ENCODE peak calls at places on chromosome 7, in nine cellular contexts. T, O, W, V, S, J, Z, G and M are unnamed samples.
A peak's percentile ranks its signal among the peaks of the same experiment; 100 is the strongest.

GRCh38 chr7:197413-198335 is 5.3 kb downstream of the FAM20C start:
- DNase-seq in T (no peak), G (peak; percentile 94), O (peak; percentile 19), J (peak; percentile 1), Z (no peak), V (no peak), S (no peak), W (no peak), M (no peak)

GRCh38 chr7:70630647-70631457 is 501.1 kb upstream of the GALNT17 start:
- DNase-seq in G (no peak), O (no peak), V (peak; percentile 45), J (peak; percentile 42), S (no peak), T (no peak), Z (no peak), W (no peak), M (no peak)

GRCh38 chr7:50660040-50660829 is 95.0 kb upstream of the DDC start:
- DNase-seq in V (no peak), S (no peak), O (no peak), Z (no peak), W (no peak), T (no peak), J (no peak), G (no peak), M (no peak)

GRCh38 chr7:33764752-33765451 is 140.4 kb upstream of the BMPER start:
- DNase-seq in S (no peak), O (peak; percentile 49), J (no peak), G (no peak), Z (no peak), W (no peak), V (peak; percentile 53), T (no peak), M (no peak)

GRCh38 chr7:103412151-103412550 is 33.9 kb downstream of the SLC26A5 start:
- DNase-seq in O (no peak), T (no peak), W (no peak), G (no peak), Z (no peak), V (no peak), S (no peak), J (no peak), M (no peak)

GRCh38 chr7:157875230-157876179 is 538.7 kb downstream of the DNAJB6 start:
- DNase-seq in O (peak; percentile 13), W (peak; percentile 44), G (no peak), T (no peak), Z (no peak), S (peak; percentile 88), J (no peak), V (peak; percentile 79), M (no peak)

GRCh38 chr7:32495298-32496051 is at the start of gene AVL9:
- DNase-seq in Z (peak; percentile 98), V (peak; percentile 98), O (peak; percentile 97), W (peak; percentile 98), G (peak; percentile 100), S (peak; percentile 98), T (peak; percentile 97), J (peak; percentile 99), M (peak; percentile 99)

GRCh38 chr7:1592299-1592842 is 22.5 kb upstream of the PSMG3 start:
- DNase-seq in T (no peak), V (no peak), Z (no peak), G (no peak), S (no peak), O (no peak), J (no peak), W (no peak), M (no peak)

GRCh38 chr7:79332091-79332490 is 121.4 kb downstream of the MAGI2 start:
- DNase-seq in O (no peak), T (no peak), Z (no peak), V (no peak), W (no peak), J (no peak), S (no peak), G (no peak), M (no peak)

GRCh38 chr7:159197066-159197975 is 52.7 kb upstream of the VIPR2 start:
- DNase-seq in W (no peak), J (no peak), T (no peak), S (no peak), Z (no peak), O (peak; percentile 18), G (no peak), V (peak; percentile 49), M (peak; percentile 43)

GRCh38 chr7:151251926-151252835 is 3.7 kb upstream of the SMARCD3 start:
- DNase-seq in T (peak; percentile 29), Z (no peak), O (no peak), V (peak; percentile 88), W (no peak), J (peak; percentile 83), S (peak; percentile 74), G (peak; percentile 48), M (peak; percentile 43)
- H3K27ac ChIP-seq in T (peak overlapping the region; percentile 87), Z (peak overlapping the region; percentile 94), O (peak overlapping the region; percentile 76), V (peak overlapping the region; percentile 99), W (no peak overlapping the region), J (peak overlapping the region; percentile 92), S (peak overlapping the region; percentile 91), G (peak overlapping the region; percentile 13), M (peak overlapping the region; percentile 59)

GRCh38 chr7:29275018-29275318 is 80.4 kb downstream of the CHN2 start:
- DNase-seq in Z (no peak), O (no peak), T (no peak), G (no peak), S (no peak), W (no peak), J (no peak), V (no peak), M (no peak)

GRCh38 chr7:29274156-29275017 is 79.8 kb downstream of the CHN2 start:
- DNase-seq in J (no peak), S (no peak), W (no peak), V (no peak), Z (no peak), G (no peak), O (peak; percentile 61), T (no peak), M (no peak)

GRCh38 chr7:29269941-29270340 is 75.4 kb downstream of the CHN2 start:
- DNase-seq in Z (no peak), W (no peak), G (no peak), T (no peak), S (no peak), J (no peak), V (no peak), O (peak; percentile 91), M (no peak)

GRCh38 chr7:29270979-29271658 is 76.5 kb downstream of the CHN2 start:
- DNase-seq in V (no peak), O (peak; percentile 51), W (no peak), T (no peak), G (no peak), S (no peak), J (no peak), Z (no peak), M (no peak)

GRCh38 chr7:29270579-29270978 is 76.0 kb downstream of the CHN2 start:
- DNase-seq in W (no peak), G (no peak), T (no peak), Z (no peak), O (peak; percentile 34), V (no peak), S (no peak), J (no peak), M (no peak)
- H3K27ac ChIP-seq in W (no peak overlapping the region), G (peak overlapping the region; percentile 74), T (no peak overlapping the region), Z (no peak overlapping the region), O (no peak overlapping the region), V (peak overlapping the region; percentile 61), S (no peak overlapping the region), J (no peak overlapping the region), M (no peak overlapping the region)

GRCh38 chr7:116229359-116229758 is 19.0 kb downstream of the TES start:
- DNase-seq in V (no peak), O (no peak), S (no peak), W (no peak), J (no peak), Z (no peak), G (no peak), T (no peak), M (no peak)

GRCh38 chr7:116232920-116233319 is 22.6 kb downstream of the TES start:
- DNase-seq in G (no peak), O (no peak), S (no peak), W (no peak), Z (no peak), J (no peak), V (no peak), T (no peak), M (no peak)

GRCh38 chr7:116230191-116231005 is 20.1 kb downstream of the TES start:
- DNase-seq in Z (no peak), T (no peak), V (no peak), G (no peak), W (no peak), O (no peak), S (no peak), J (no peak), M (no peak)

GRCh38 chr7:116232402-116232749 is 22.0 kb downstream of the TES start:
- DNase-seq in G (no peak), W (no peak), V (no peak), Z (no peak), J (no peak), T (no peak), S (no peak), O (no peak), M (no peak)

DNA sequence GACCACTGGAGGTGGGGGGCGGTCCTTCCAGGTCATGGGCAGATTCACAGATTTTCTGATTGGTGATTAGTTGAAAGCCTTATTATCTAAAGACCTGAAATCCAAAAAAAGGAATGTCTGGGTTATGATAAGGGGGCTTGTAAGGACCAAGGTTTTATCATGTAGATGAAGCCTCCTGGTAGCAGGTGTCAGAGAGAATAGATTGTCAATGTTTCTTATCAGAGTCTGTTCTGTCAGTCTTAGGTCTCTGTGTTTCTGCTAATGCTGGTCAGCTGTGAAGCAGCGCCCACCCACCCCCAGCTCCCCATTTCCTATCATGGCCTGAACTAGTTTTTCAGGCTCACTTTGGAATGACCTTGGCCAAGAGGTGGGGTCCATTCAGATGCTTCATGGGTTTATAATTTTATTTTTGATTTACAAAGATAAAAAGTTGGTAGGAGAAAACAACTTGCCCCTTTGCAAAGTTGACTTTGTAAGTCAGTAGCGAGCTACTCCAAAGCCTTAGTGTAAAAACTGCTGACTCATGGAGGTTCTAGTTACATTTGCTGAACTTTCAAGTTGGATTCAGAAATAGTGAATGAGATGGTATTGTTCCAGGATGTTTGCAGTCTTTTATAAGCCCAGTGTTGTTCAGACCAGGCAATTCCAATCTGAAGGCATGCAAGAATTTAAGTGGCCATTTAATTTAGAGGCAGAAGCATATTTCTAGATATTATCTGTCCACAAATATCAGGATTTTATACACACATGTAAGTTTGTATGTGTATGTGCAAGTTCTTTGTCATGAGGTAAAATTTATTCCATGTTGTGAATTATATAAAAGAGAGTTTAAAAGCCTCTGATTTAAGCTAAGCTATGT is 21.4 kb downstream of the TES start:
- DNase-seq in J (no peak), V (peak; percentile 52), T (no peak), Z (no peak), W (no peak), G (no peak), S (no peak), O (no peak), M (no peak)
- H3K27ac ChIP-seq in J (no peak overlapping the region), V (no peak overlapping the region), T (no peak overlapping the region), Z (peak overlapping the region; percentile 74), W (no peak overlapping the region), G (no peak overlapping the region), S (no peak overlapping the region), O (peak overlapping the region; percentile 16), M (no peak overlapping the region)

DNA sequence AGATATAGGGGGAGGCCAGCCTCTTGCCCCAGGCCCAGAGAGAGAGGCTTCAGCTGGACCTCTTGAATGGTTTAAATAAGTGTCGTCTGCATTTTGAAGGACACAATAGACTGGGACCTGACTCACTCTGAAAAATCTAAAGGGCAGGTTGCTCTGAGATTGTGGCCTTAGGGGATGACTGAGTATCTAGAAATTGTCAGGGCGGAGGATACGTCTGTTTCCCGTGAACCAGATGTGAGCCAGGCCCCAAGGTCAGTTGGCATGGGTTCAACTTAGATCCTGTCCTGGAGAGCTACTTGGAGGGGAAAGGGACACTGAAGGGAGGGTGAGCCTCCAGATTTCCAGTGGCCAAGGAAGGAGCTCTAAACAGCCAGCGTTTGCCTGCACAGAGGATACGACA is 110.2 kb downstream of the CHN2 start:
- DNase-seq in W (no peak), T (no peak), O (no peak), Z (no peak), G (no peak), S (no peak), J (no peak), V (no peak), M (no peak)
- H3K27ac ChIP-seq in W (no peak overlapping the region), T (no peak overlapping the region), O (no peak overlapping the region), Z (no peak overlapping the region), G (no peak overlapping the region), S (no peak overlapping the region), J (no peak overlapping the region), V (no peak overlapping the region), M (no peak overlapping the region)